ENCODE peak calls at places on chromosomes 12 and 14, in six cellular contexts. P is mesenchymal stem cell, H is IMR-90, Y is H9, F is neuronal stem cell, B is H1. W is an unnamed sample.

GRCh38 chr14:52033131-52033642 is 35.7 kb downstream of the NID2 start:
- DNase-seq in F (no peak), P (peak; percentile 79), B (no peak), Y (no peak), H (peak; percentile 55), W (no peak)

GRCh38 chr14:52485350-52485960 is 66.8 kb downstream of the TXNDC16 start:
- DNase-seq in Y (no peak), P (no peak), B (no peak), F (no peak), H (peak; percentile 2), W (no peak)

GRCh38 chr14:67417633-67418032 is 5.7 kb upstream of the PLEK2 start:
- DNase-seq in F (no peak), B (no peak), Y (no peak), P (peak; percentile 55), H (peak; percentile 25), W (no peak)

GRCh38 chr12:61915420-61915819 is 344.8 kb upstream of the USP15 start:
- DNase-seq in F (no peak), B (no peak), H (no peak), P (peak; percentile 30), Y (no peak), W (no peak)

GRCh38 chr14:55731881-55732498 is 152.0 kb downstream of the KTN1 start:
- DNase-seq in F (peak; percentile 43), B (peak; percentile 81), Y (peak; percentile 44), P (no peak), H (peak; percentile 24), W (no peak)

GRCh38 chr12:124829008-124829707 is 34.5 kb downstream of the SCARB1 start:
- DNase-seq in P (peak; percentile 93), H (peak; percentile 85), F (no peak), B (no peak), Y (no peak), W (peak; percentile 97)

GRCh38 chr12:118359541-118359915 is 13.2 kb downstream of the TAOK3 start:
- DNase-seq in H (no peak), F (no peak), B (no peak), P (no peak), Y (no peak), W (no peak)

GRCh38 chr14:55104051-55104954 is 24.7 kb upstream of the LGALS3 start:
- DNase-seq in B (no peak), H (no peak), Y (no peak), F (no peak), P (no peak), W (peak; percentile 94)

GRCh38 chr14:55705651-55706340 is 125.8 kb downstream of the KTN1 start:
- DNase-seq in P (no peak), B (no peak), H (no peak), F (no peak), Y (no peak), W (no peak)

GRCh38 chr14:99535448-99535847 is 54.2 kb downstream of the CCNK start:
- DNase-seq in B (no peak), P (no peak), Y (no peak), H (no peak), F (no peak), W (no peak)

GRCh38 chr14:102390064-102390463 is 27.3 kb downstream of the TECPR2 start:
- DNase-seq in H (peak; percentile 36), Y (no peak), F (no peak), B (no peak), P (no peak), W (no peak)

GRCh38 chr12:10175849-10176641 is 2.8 kb upstream of the TMEM52B start:
- DNase-seq in P (no peak), F (no peak), B (no peak), H (no peak), Y (no peak), W (peak; percentile 60)

GRCh38 chr14:24084439-24084838 is 9.7 kb upstream of the PCK2 start:
- DNase-seq in P (no peak), F (no peak), H (no peak), Y (no peak), B (no peak), W (no peak)

GRCh38 chr12:52691076-52691764 is 11.0 kb upstream of the KRT1 start:
- DNase-seq in P (no peak), Y (peak; percentile 54), F (no peak), B (peak; percentile 68), H (no peak), W (no peak)

GRCh38 chr14:21308132-21308478 is 28.2 kb downstream of the RPGRIP1 start:
- DNase-seq in P (no peak), H (no peak), Y (no peak), B (no peak), F (no peak), W (no peak)

GRCh38 chr12:90069711-90070110 is 361.1 kb upstream of the ATP2B1 start:
- DNase-seq in P (no peak), Y (no peak), H (no peak), B (no peak), F (no peak), W (no peak)

GRCh38 chr14:89721991-89722390 is 232.5 kb downstream of the EFCAB11 start:
- DNase-seq in P (peak; percentile 43), B (no peak), F (no peak), Y (no peak), H (no peak), W (no peak)

GRCh38 chr12:13443028-13443427 is 246.5 kb downstream of the EMP1 start:
- DNase-seq in Y (no peak), H (no peak), P (no peak), F (no peak), B (no peak), W (no peak)

GRCh38 chr14:90740946-90741681 is 75.1 kb downstream of the TTC7B start:
- DNase-seq in Y (no peak), B (peak; percentile 39), F (no peak), H (no peak), P (no peak), W (no peak)

GRCh38 chr12:89484470-89484869 is 40.1 kb downstream of the GALNT4 start:
- DNase-seq in H (no peak), Y (no peak), B (no peak), P (no peak), F (no peak), W (no peak)

GRCh38 chr14:68181395-68182326 is 362.1 kb downstream of the RAD51B start:
- DNase-seq in Y (no peak), B (no peak), H (peak; percentile 38), P (peak; percentile 46), F (no peak), W (no peak)

GRCh38 chr14:72614891-72615410 is 278.9 kb downstream of the DPF3 start:
- DNase-seq in P (no peak), Y (no peak), B (peak; percentile 33), H (no peak), F (no peak), W (no peak)

GRCh38 chr12:81378601-81379000 is 300.7 kb downstream of the ACSS3 start:
- DNase-seq in P (no peak), F (no peak), Y (no peak), H (no peak), B (no peak), W (no peak)

GRCh38 chr14:60094306-60094897 is 2.7 kb downstream of the PCNX4 start:
- DNase-seq in P (peak; percentile 79), F (no peak), H (peak; percentile 70), Y (peak; percentile 61), B (no peak), W (peak; percentile 78)

GRCh38 chr14:22375321-22375930 is 213.6 kb downstream of the DAD1 start:
- DNase-seq in Y (no peak), H (peak; percentile 68), B (no peak), P (peak; percentile 65), F (peak; percentile 33), W (peak; percentile 81)

GRCh38 chr14:22791302-22791701 is 23.9 kb downstream of the SLC7A7 start:
- DNase-seq in F (no peak), P (peak; percentile 73), H (peak; percentile 91), B (no peak), Y (no peak), W (peak; percentile 91)

GRCh38 chr14:25034803-25035681 is 14.9 kb downstream of the STXBP6 start:
- DNase-seq in P (no peak), H (no peak), B (no peak), F (no peak), Y (no peak), W (no peak)

DNA sequence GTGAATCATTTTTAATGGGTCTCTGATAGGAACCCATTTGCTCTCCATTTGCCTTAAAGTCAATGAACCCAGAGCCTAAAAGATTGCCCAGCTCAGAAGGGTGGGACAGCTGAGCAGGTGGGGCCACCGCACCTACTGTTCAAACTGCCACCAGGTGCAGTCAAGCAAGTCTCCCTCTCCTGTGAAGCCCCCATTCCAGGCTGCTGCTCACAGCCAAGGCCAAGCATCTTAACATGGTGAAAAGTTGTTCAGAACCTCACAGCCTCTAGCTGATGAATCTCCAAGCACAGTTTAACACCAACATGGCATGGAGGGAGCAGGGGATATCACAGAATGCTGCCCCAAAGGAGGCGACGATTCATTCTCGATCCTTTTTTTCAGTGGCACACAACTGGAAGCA is 29.5 kb downstream of the ANO2 start:
- DNase-seq in B (no peak), Y (peak; percentile 18), P (no peak), H (no peak), F (no peak), W (no peak)
- H3K14ac ChIP-seq in B (no peak overlapping the region), Y (no peak overlapping the region), P (no peak overlapping the region), H (no peak overlapping the region), F (no peak overlapping the region), W (no peak overlapping the region)

GRCh38 chr12:111353026-111353425 is 15.9 kb downstream of the PHETA1 start:
- DNase-seq in F (no peak), P (no peak), B (no peak), Y (no peak), H (no peak), W (no peak)
- H3K9me3 ChIP-seq in F (peaks cover 4% of the 10 kb centered on the region), P (peaks cover 15% of the 10 kb centered on the region), B (peaks cover 4% of the 10 kb centered on the region), Y (peaks cover 10% of the 10 kb centered on the region), H (peaks cover 14% of the 10 kb centered on the region), W (peaks cover 10% of the 10 kb centered on the region)

DNA sequence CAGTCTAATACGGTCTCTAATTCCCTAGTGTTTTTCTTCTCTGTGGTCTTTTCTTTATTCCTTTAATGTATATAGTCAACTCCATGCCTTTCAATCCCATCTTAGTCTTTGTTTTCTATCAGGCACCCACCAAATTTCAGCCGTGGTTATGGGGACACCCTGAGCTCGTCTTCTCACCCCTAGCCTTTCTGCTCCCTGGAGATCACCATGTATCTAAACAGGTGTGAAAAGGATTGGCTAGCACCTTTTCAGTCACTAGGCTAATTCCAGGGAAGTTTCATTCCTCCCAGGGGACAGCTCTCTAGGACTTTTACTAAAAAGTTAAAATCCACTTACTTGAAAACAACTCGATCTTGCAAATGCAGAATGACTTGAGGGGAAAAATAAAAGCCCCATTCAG is 291.3 kb downstream of the ETNK1 start:
- DNase-seq in Y (no peak), P (no peak), H (no peak), B (no peak), F (no peak), W (no peak)
- H3K14ac ChIP-seq in Y (no peak overlapping the region), P (no peak overlapping the region), H (no peak overlapping the region), B (no peak overlapping the region), F (no peak overlapping the region), W (no peak overlapping the region)

GRCh38 chr14:79436325-79436724 is 775.0 kb downstream of the DIO2 start:
- DNase-seq in F (no peak), H (peak; percentile 24), B (no peak), Y (no peak), P (no peak), W (no peak)

GRCh38 chr14:79437951-79438350 is 773.4 kb downstream of the DIO2 start:
- DNase-seq in P (no peak), F (no peak), H (no peak), B (no peak), Y (no peak), W (no peak)

GRCh38 chr14:79442776-79443175 is 768.5 kb downstream of the DIO2 start:
- DNase-seq in P (no peak), B (no peak), F (no peak), Y (no peak), H (no peak), W (no peak)

GRCh38 chr14:79443602-79444001 is 767.7 kb downstream of the DIO2 start:
- DNase-seq in B (no peak), Y (no peak), H (peak; percentile 50), P (peak; percentile 37), F (no peak), W (no peak)

GRCh38 chr14:79438696-79439342 is 772.5 kb downstream of the DIO2 start:
- DNase-seq in P (no peak), F (no peak), H (no peak), B (no peak), Y (no peak), W (no peak)
- H3K9me3 ChIP-seq in P (no peaks in the 10 kb centered on the region), F (no peaks in the 10 kb centered on the region), H (no peaks in the 10 kb centered on the region), B (no peaks in the 10 kb centered on the region), Y (no peaks in the 10 kb centered on the region), W (no peaks in the 10 kb centered on the region)